ENCODE peak calls at places on chromosomes 13 and 19, in five cellular contexts. U, Y, C, D and F are unnamed samples.

GRCh38 chr13:83845121-83845520 is 37.2 kb downstream of the SLITRK1 start:
- DNase-seq in U (no peak), Y (no peak), C (peak), D (no peak), F (no peak)

GRCh38 chr19:18167975-18168645 is 5.5 kb upstream of the IFI30 start:
- DNase-seq in U (peak), Y (no peak), C (no peak), D (peak), F (no peak)

GRCh38 chr13:50911051-50911690 is 1.6 kb downstream of the RNASEH2B start:
- DNase-seq in U (peak), Y (no peak), C (no peak), D (no peak), F (no peak)

GRCh38 chr19:28701491-28701890 is 511.5 kb downstream of the UQCRFS1 start:
- DNase-seq in U (peak), Y (no peak), C (no peak), D (no peak), F (no peak)

GRCh38 chr13:27960362-27961226 is 8.5 kb downstream of the CDX2 start:
- DNase-seq in U (peak), Y (peak), C (no peak), D (peak), F (no peak)

GRCh38 chr19:19662344-19662743 is 1.1 kb downstream of the ATP13A1 start:
- DNase-seq in U (no peak), Y (no peak), C (no peak), D (no peak), F (no peak)

GRCh38 chr19:39834287-39834841 is 402 bp upstream of the DYRK1B start:
- DNase-seq in U (no peak), Y (no peak), C (no peak), D (no peak), F (no peak)

GRCh38 chr13:77429320-77430142 is 102.6 kb upstream of the MYCBP2 start:
- DNase-seq in U (peak), Y (no peak), C (no peak), D (no peak), F (no peak)

GRCh38 chr13:75480691-75481175 is 1.2 kb downstream of the TBC1D4 start:
- DNase-seq in U (peak), Y (peak), C (no peak), D (peak), F (no peak)

GRCh38 chr13:43036386-43037220 is 13.2 kb downstream of the DNAJC15 start:
- DNase-seq in U (no peak), Y (no peak), C (no peak), D (no peak), F (no peak)

GRCh38 chr13:110887242-110887954 is 27.5 kb downstream of the ANKRD10 start:
- DNase-seq in U (peak), Y (no peak), C (no peak), D (no peak), F (no peak)

GRCh38 chr19:50721441-50722137 is 1.6 kb upstream of the CLEC11A start:
- DNase-seq in U (no peak), Y (no peak), C (no peak), D (no peak), F (no peak)

GRCh38 chr13:22883961-22884360 is 296.8 kb upstream of the SGCG start:
- DNase-seq in U (no peak), Y (no peak), C (no peak), D (no peak), F (no peak)

GRCh38 chr13:92512852-92513251 is 713.8 kb upstream of the GPC6 start:
- DNase-seq in U (no peak), Y (no peak), C (no peak), D (no peak), F (no peak)

GRCh38 chr19:1037553-1038115 is 2.3 kb upstream of the ABCA7 start:
- DNase-seq in U (no peak), Y (no peak), C (no peak), D (no peak), F (no peak)

GRCh38 chr19:1039646-1040475 is at the start of gene ABCA7:
- DNase-seq in U (peak), Y (peak), C (peak), D (peak), F (peak)

GRCh38 chr19:1038995-1039645 is 787 bp upstream of the ABCA7 start:
- DNase-seq in U (no peak), Y (no peak), C (no peak), D (no peak), F (no peak)

GRCh38 chr19:1032264-1032867 is 6.0 kb downstream of the CNN2 start:
- DNase-seq in U (no peak), Y (no peak), C (no peak), D (no peak), F (no peak)

DNA sequence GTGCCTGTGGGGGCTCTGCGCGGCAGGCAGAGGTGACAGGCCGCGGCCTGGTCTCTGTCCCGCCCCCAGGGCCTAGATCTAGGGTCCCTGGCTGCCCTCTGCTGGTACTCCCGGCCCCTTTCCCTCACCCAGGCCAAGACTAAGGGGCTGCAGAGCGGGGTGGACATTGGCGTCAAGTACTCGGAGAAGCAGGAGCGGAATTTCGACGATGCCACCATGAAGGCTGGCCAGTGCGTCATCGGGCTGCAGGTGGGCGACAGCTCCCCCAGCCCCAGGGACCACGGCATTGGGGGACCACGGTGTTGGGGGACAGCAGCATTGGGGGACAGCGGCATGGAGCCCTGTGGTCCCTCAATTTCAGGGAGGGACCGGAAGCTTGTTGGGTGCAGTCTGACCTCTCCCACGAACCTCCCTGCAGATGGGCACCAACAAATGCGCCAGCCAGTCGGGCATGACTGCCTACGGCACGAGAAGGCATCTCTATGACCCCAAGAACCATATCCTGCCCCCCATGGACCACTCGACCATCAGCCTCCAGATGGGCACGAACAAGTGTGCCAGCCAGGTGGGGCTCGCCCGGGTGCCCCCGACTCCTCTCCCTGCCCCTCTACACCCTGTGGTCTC is 3.8 kb upstream of the ABCA7 start:
- DNase-seq in U (no peak), Y (no peak), C (no peak), D (no peak), F (no peak)
- TF ChIP-seq CTCF in U (peak), Y (no peak), C (peak), D (no peak), F (no peak)

GRCh38 chr13:112210401-112210800 is 143.5 kb downstream of the SOX1 start:
- DNase-seq in U (no peak), Y (no peak), C (no peak), D (no peak), F (no peak)
- TF ChIP-seq CTCF in U (no peak), Y (no peak), C (no peak), D (no peak), F (no peak)

GRCh38 chr13:97267418-97268059 is 45.4 kb downstream of the MBNL2 start:
- DNase-seq in U (no peak), Y (peak), C (no peak), D (no peak), F (no peak)

GRCh38 chr13:97266734-97267417 is 44.7 kb downstream of the MBNL2 start:
- DNase-seq in U (peak), Y (no peak), C (no peak), D (no peak), F (no peak)

GRCh38 chr13:97269603-97270002 is 47.5 kb downstream of the MBNL2 start:
- DNase-seq in U (no peak), Y (no peak), C (no peak), D (no peak), F (no peak)

GRCh38 chr13:97266328-97266727 is 44.2 kb downstream of the MBNL2 start:
- DNase-seq in U (no peak), Y (no peak), C (no peak), D (no peak), F (no peak)

GRCh38 chr13:97268772-97269171 is 46.6 kb downstream of the MBNL2 start:
- DNase-seq in U (no peak), Y (no peak), C (no peak), D (peak), F (no peak)
- TF ChIP-seq CTCF in U (peak), Y (no peak), C (peak), D (no peak), F (no peak)

GRCh38 chr13:98144501-98145350 is 1.8 kb downstream of the FARP1 start:
- DNase-seq in U (peak), Y (no peak), C (peak), D (peak), F (no peak)
- TF ChIP-seq CTCF in U (peak), Y (no peak), C (peak), D (no peak), F (no peak)

GRCh38 chr19:31121501-31121900 is 227.7 kb downstream of the TSHZ3 start:
- DNase-seq in U (no peak), Y (no peak), C (no peak), D (no peak), F (no peak)

GRCh38 chr19:31119951-31120690 is 229.1 kb downstream of the TSHZ3 start:
- DNase-seq in U (no peak), Y (no peak), C (no peak), D (no peak), F (no peak)

GRCh38 chr19:31118926-31119325 is 230.3 kb downstream of the TSHZ3 start:
- DNase-seq in U (no peak), Y (no peak), C (no peak), D (no peak), F (no peak)

GRCh38 chr19:31118292-31118925 is 230.8 kb downstream of the TSHZ3 start:
- DNase-seq in U (no peak), Y (no peak), C (no peak), D (no peak), F (no peak)

GRCh38 chr19:31120952-31121351 is 228.3 kb downstream of the TSHZ3 start:
- DNase-seq in U (no peak), Y (no peak), C (no peak), D (no peak), F (no peak)
- TF ChIP-seq CTCF in U (no peak), Y (no peak), C (no peak), D (no peak), F (no peak)

GRCh38 chr13:104773775-104774174 is 1707.6 kb upstream of the SLC10A2 start:
- DNase-seq in U (peak), Y (no peak), C (peak), D (peak), F (no peak)
- TF ChIP-seq CTCF in U (peak), Y (no peak), C (peak), D (peak), F (no peak)